ENCODE peak calls at places on chromosome 9, in four cellular contexts. One of them, this sample, is unnamed.

GRCh38 chr9:112327718-112328450 is 5.5 kb downstream of the PTBP3 start:
- DNase-seq in GM23338: no peak
- DNase-seq in fibroblast of the aortic adventitia: no peak
- DNase-seq in body of pancreas: no peak
- DNase-seq in this sample: no peak

GRCh38 chr9:120689860-120690259 is 24.4 kb downstream of the MEGF9 start:
- DNase-seq in fibroblast of the aortic adventitia: peak; percentile 41
- DNase-seq in GM23338: no peak
- DNase-seq in body of pancreas: no peak
- DNase-seq in this sample: no peak

GRCh38 chr9:14215614-14216013 is 98.3 kb downstream of the NFIB start:
- DNase-seq in body of pancreas: no peak
- DNase-seq in fibroblast of the aortic adventitia: peak; percentile 80
- DNase-seq in GM23338: no peak
- DNase-seq in this sample: peak; percentile 69

GRCh38 chr9:35940474-35941467 is 17.2 kb downstream of the OR2S2 start:
- DNase-seq in fibroblast of the aortic adventitia: no peak
- DNase-seq in GM23338: no peak
- DNase-seq in body of pancreas: no peak
- DNase-seq in this sample: no peak

GRCh38 chr9:122126340-122127333 is 32.9 kb downstream of the NDUFA8 start:
- DNase-seq in GM23338: peak; percentile 86
- DNase-seq in body of pancreas: no peak
- DNase-seq in fibroblast of the aortic adventitia: peak; percentile 33
- DNase-seq in this sample: peak; percentile 40

GRCh38 chr9:132008184-132008781 is 71.4 kb downstream of the MED27 start:
- DNase-seq in GM23338: no peak
- DNase-seq in body of pancreas: no peak
- DNase-seq in fibroblast of the aortic adventitia: peak; percentile 28
- DNase-seq in this sample: peak; percentile 56

GRCh38 chr9:92846662-92847145 is 31.1 kb downstream of the ZNF484 start:
- DNase-seq in fibroblast of the aortic adventitia: peak; percentile 3
- DNase-seq in GM23338: no peak
- DNase-seq in body of pancreas: no peak
- DNase-seq in this sample: no peak

GRCh38 chr9:24614070-24614469 is 68.4 kb upstream of the IZUMO3 start:
- DNase-seq in fibroblast of the aortic adventitia: no peak
- DNase-seq in GM23338: peak; percentile 72
- DNase-seq in body of pancreas: no peak
- DNase-seq in this sample: no peak

GRCh38 chr9:135068776-135069415 is 18.6 kb upstream of the OLFM1 start:
- DNase-seq in GM23338: no peak
- DNase-seq in body of pancreas: no peak
- DNase-seq in fibroblast of the aortic adventitia: no peak
- DNase-seq in this sample: no peak

GRCh38 chr9:32587901-32588300 is 14.9 kb upstream of the NDUFB6 start:
- DNase-seq in GM23338: peak; percentile 18
- DNase-seq in fibroblast of the aortic adventitia: no peak
- DNase-seq in body of pancreas: no peak
- DNase-seq in this sample: no peak

GRCh38 chr9:91898451-91899433 is 51.3 kb downstream of the ROR2 start:
- DNase-seq in fibroblast of the aortic adventitia: no peak
- DNase-seq in GM23338: peak; percentile 49
- DNase-seq in body of pancreas: peak; percentile 39
- DNase-seq in this sample: no peak

GRCh38 chr9:34589656-34590375 is at the start of gene CNTFR:
- DNase-seq in body of pancreas: peak; percentile 40
- DNase-seq in GM23338: peak; percentile 79
- DNase-seq in fibroblast of the aortic adventitia: no peak
- DNase-seq in this sample: peak; percentile 58

GRCh38 chr9:115396071-115396529 is 278.1 kb upstream of the TNC start:
- DNase-seq in GM23338: no peak
- DNase-seq in body of pancreas: no peak
- DNase-seq in fibroblast of the aortic adventitia: peak; percentile 16
- DNase-seq in this sample: no peak

GRCh38 chr9:133707761-133708122 is 30.4 kb downstream of the SARDH start:
- DNase-seq in GM23338: no peak
- DNase-seq in body of pancreas: no peak
- DNase-seq in fibroblast of the aortic adventitia: no peak
- DNase-seq in this sample: no peak

GRCh38 chr9:26219961-26220360 is 541.7 kb upstream of the TUSC1 start:
- DNase-seq in GM23338: peak; percentile 19
- DNase-seq in fibroblast of the aortic adventitia: no peak
- DNase-seq in body of pancreas: no peak
- DNase-seq in this sample: no peak

DNA sequence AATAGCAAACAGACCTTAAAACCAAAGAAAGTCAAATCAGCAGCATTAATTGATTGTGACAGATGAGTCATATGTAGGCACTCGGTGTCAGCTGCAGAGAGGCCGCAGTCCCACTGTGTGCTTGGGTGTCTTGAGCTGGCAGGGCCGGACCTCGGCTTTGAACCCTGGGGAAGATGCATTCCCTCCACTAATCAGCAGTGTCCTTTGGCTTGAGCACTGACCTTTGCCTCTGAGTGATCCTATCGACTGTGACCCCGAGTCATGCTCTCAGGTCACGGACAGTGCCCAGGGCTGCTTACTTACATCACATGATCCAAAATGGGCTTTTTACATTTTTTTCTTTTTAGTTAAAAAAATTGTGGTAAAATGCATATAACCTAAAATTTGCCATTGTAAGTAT is 188.7 kb downstream of the GADD45G start:
- DNase-seq in GM23338: no peak
- DNase-seq in body of pancreas: no peak
- DNase-seq in fibroblast of the aortic adventitia: no peak
- DNase-seq in this sample: no peak
- H3K4me3 ChIP-seq in GM23338: no peak overlapping the region
- H3K4me3 ChIP-seq in body of pancreas: no peak overlapping the region
- H3K4me3 ChIP-seq in fibroblast of the aortic adventitia: no peak overlapping the region
- H3K4me3 ChIP-seq in this sample: no peak overlapping the region

GRCh38 chr9:126615251-126615790 is 1.6 kb downstream of the LMX1B start:
- DNase-seq in body of pancreas: peak; percentile 33
- DNase-seq in GM23338: peak; percentile 67
- DNase-seq in fibroblast of the aortic adventitia: no peak
- DNase-seq in this sample: peak; percentile 19
- H3K4me3 ChIP-seq in body of pancreas: no peak overlapping the region
- H3K4me3 ChIP-seq in GM23338: peak overlapping the region; percentile 50
- H3K4me3 ChIP-seq in fibroblast of the aortic adventitia: no peak overlapping the region
- H3K4me3 ChIP-seq in this sample: no peak overlapping the region

DNA sequence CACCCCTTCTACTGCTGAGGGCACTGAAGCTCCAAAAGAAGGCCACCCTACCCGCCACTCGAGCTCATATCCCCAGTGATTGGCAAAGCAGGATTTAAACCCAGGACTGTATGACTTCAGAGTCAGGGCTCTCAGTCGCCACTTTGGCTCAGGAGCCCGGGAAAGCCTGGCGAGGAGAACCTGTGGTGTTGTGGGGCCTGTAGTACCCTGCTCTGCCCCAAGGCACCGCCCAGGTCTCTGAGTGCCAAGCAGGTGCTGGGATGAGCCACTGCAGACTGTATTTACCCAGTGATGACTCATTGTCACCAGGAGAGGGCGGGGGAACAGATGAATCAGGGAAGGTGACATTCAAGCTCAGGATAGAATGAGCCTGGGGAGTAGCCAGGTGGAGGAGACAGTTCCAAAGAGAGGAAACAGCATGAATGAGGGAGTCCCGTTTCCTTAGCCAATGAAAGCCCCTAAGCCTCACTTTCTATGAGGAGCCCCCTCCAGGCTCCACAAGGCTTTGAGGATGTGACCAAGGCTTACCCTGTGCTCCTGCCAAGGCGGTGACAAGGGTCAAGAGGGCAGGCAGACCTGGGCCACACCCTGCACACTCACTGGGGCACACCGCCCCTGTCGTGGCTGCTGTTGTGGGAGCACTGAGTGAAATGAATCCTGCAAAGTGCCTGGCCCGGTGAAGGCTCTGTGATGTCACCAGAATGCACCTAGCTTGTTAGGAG is 17.8 kb upstream of the DPM2 start:
- DNase-seq in GM23338: peak; percentile 96
- DNase-seq in body of pancreas: peak; percentile 92
- DNase-seq in fibroblast of the aortic adventitia: no peak
- DNase-seq in this sample: no peak
- H3K4me3 ChIP-seq in GM23338: no peak overlapping the region
- H3K4me3 ChIP-seq in body of pancreas: no peak overlapping the region
- H3K4me3 ChIP-seq in fibroblast of the aortic adventitia: no peak overlapping the region
- H3K4me3 ChIP-seq in this sample: no peak overlapping the region

DNA sequence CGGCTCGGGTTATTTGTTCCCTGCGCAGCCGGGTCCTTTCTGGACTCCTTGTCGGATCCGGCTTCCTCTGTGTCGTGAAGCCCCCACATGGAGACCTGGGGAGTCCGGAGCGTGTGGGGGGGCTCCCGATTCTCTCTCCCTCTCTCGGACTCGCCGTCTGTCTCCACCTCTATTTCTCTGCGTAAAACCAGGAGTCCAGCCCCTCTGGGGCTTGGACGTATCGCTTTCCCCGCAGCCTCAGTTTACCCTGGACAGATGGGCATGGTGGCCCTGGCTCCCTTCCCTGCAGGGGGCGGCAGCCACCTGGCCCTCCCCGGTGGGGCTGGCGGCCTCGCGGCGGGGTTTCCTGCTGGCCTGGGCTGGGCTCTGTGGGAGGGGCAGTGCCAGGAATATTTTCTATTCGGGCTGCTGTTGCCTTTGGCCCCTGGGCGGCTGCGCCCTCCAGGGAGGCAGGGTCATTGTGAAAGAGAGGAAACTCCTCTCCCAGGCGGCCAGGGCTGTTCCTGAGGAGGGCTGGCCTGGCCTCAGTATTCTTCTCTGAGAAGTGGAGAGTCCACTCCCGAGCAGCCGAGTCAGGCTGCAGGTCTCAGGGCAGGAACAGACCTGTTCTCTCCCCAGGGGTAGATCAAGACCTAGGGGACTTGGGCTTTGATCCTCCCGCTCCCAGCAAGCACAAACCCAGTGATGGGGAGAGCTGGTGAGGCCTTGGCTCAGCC is 665 bp downstream of the ASS1 start:
- DNase-seq in GM23338: peak; percentile 52
- DNase-seq in fibroblast of the aortic adventitia: peak; percentile 71
- DNase-seq in body of pancreas: peak; percentile 66
- DNase-seq in this sample: peak; percentile 84
- H3K4me3 ChIP-seq in GM23338: peak overlapping the region; percentile 85
- H3K4me3 ChIP-seq in fibroblast of the aortic adventitia: peak overlapping the region; percentile 69
- H3K4me3 ChIP-seq in body of pancreas: peak overlapping the region; percentile 53
- H3K4me3 ChIP-seq in this sample: peak overlapping the region; percentile 97

DNA sequence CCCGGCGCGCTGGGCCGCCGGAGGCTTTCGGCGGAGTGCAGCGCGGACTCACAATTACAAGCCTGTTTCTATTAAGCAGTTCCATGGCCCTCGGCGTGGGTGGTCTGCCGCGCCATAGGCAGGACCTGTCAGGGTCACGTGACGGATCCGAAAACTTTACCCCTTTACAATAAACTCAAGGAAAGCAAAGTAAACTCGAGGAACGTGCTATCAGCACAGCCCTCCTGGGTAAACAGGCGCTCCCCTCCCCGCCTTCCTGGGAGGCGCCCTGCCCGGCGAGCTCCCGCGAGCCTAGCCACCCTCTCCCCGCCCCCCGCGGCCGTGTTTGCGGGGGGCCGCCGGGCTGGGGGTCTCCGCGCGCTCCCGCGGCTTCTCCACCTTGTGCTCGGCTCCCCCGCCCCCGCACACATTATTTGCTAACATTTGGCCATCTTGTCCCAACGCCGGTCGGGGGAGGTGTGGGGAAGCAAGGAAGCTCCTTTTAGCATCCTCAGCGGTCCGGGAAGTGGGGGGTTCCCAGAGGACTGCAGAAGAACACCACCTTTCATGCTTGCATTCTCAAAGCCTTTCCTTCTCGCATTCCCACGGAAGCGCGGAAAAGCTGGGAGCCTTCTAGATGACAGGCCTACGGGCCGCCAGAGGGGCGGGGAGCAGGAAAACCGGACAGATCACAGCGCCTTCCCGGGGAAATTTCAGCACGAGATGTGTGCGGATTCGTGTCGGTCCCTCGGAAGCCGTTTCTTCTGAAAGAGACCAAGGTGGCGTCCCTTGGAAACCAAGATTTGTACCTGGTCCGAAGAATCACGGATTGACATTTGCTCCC is at the start of gene PTCH1:
- DNase-seq in GM23338: peak; percentile 87
- DNase-seq in body of pancreas: peak; percentile 63
- DNase-seq in fibroblast of the aortic adventitia: peak; percentile 53
- DNase-seq in this sample: peak; percentile 77
- H3K4me3 ChIP-seq in GM23338: peak within 1 kb of the TSS; percentile 87
- H3K4me3 ChIP-seq in body of pancreas: peak within 1 kb of the TSS; percentile 53
- H3K4me3 ChIP-seq in fibroblast of the aortic adventitia: peak within 1 kb of the TSS; percentile 73
- H3K4me3 ChIP-seq in this sample: peak within 1 kb of the TSS; percentile 84

GRCh38 chr9:129481824-129482511 is 138.9 kb downstream of the C9orf50 start:
- DNase-seq in fibroblast of the aortic adventitia: no peak
- DNase-seq in body of pancreas: peak; percentile 40
- DNase-seq in GM23338: peak; percentile 51
- DNase-seq in this sample: peak; percentile 64

GRCh38 chr9:129485140-129485758 is 135.7 kb downstream of the C9orf50 start:
- DNase-seq in fibroblast of the aortic adventitia: no peak
- DNase-seq in GM23338: no peak
- DNase-seq in body of pancreas: no peak
- DNase-seq in this sample: no peak

GRCh38 chr9:129482521-129483466 is 138.1 kb downstream of the C9orf50 start:
- DNase-seq in fibroblast of the aortic adventitia: peak; percentile 92
- DNase-seq in body of pancreas: peak; percentile 94
- DNase-seq in GM23338: peak; percentile 75
- DNase-seq in this sample: peak; percentile 97

GRCh38 chr9:129484325-129485000 is 136.4 kb downstream of the C9orf50 start:
- DNase-seq in fibroblast of the aortic adventitia: no peak
- DNase-seq in body of pancreas: no peak
- DNase-seq in GM23338: no peak
- DNase-seq in this sample: no peak

GRCh38 chr9:129483467-129484324 is 137.2 kb downstream of the C9orf50 start:
- DNase-seq in fibroblast of the aortic adventitia: peak; percentile 97
- DNase-seq in body of pancreas: peak; percentile 87
- DNase-seq in GM23338: peak; percentile 65
- DNase-seq in this sample: peak; percentile 99
- H3K4me3 ChIP-seq in fibroblast of the aortic adventitia: peak overlapping the region; percentile 44
- H3K4me3 ChIP-seq in body of pancreas: no peak overlapping the region
- H3K4me3 ChIP-seq in GM23338: peak overlapping the region; percentile 69
- H3K4me3 ChIP-seq in this sample: peak overlapping the region; percentile 73

GRCh38 chr9:83701769-83702168 is 6.0 kb downstream of the UBQLN1 start:
- DNase-seq in GM23338: peak; percentile 10
- DNase-seq in fibroblast of the aortic adventitia: peak; percentile 80
- DNase-seq in body of pancreas: no peak
- DNase-seq in this sample: peak; percentile 70
- H3K4me3 ChIP-seq in GM23338: no peak overlapping the region
- H3K4me3 ChIP-seq in fibroblast of the aortic adventitia: peak overlapping the region; percentile 15
- H3K4me3 ChIP-seq in body of pancreas: no peak overlapping the region
- H3K4me3 ChIP-seq in this sample: peak overlapping the region; percentile 66